ENCODE peak calls at places on chromosomes 12 and 14, in six cellular contexts. W, I, F, V, M and L are unnamed samples.

GRCh38 chr12:10779103-10779502 is 23.3 kb downstream of the TAS2R7 start:
- DNase-seq in V (no peak), I (no peak), F (no peak), M (no peak), W (no peak), L (no peak)

GRCh38 chr12:95417372-95417771 is 56.6 kb upstream of the METAP2 start:
- DNase-seq in F (no peak), I (no peak), V (no peak), M (no peak), W (no peak), L (peak; percentile 49)

GRCh38 chr12:56941299-56942017 is 7.2 kb upstream of the SDR9C7 start:
- DNase-seq in W (no peak), V (peak; percentile 61), I (peak; percentile 72), F (no peak), M (no peak), L (peak; percentile 66)

GRCh38 chr12:26226629-26227375 is 31.4 kb downstream of the SSPN start:
- DNase-seq in M (peak; percentile 40), I (peak; percentile 54), F (peak; percentile 73), V (peak; percentile 58), W (no peak), L (peak; percentile 14)

GRCh38 chr14:52792097-52792415 is 649 bp upstream of the GNPNAT1 start:
- DNase-seq in I (no peak), F (no peak), M (no peak), V (no peak), W (no peak), L (no peak)

GRCh38 chr12:85423947-85424346 is 143.9 kb downstream of the ALX1 start:
- DNase-seq in W (no peak), I (no peak), V (no peak), M (no peak), F (no peak), L (no peak)

GRCh38 chr14:104424406-104425072 is 155.0 kb upstream of the C14orf180 start:
- DNase-seq in V (no peak), F (no peak), W (no peak), M (no peak), I (no peak), L (no peak)

GRCh38 chr12:120598674-120599463 is 17.7 kb upstream of the POP5 start:
- DNase-seq in F (peak; percentile 54), I (peak; percentile 47), M (no peak), W (no peak), V (peak; percentile 62), L (peak; percentile 31)

GRCh38 chr14:36502558-36503508 is 17.2 kb downstream of the NKX2-1 start:
- DNase-seq in I (no peak), V (no peak), M (peak; percentile 77), W (no peak), F (no peak), L (no peak)

GRCh38 chr12:50101663-50102062 is 2.1 kb upstream of the GPD1 start:
- DNase-seq in I (peak; percentile 48), V (peak; percentile 45), W (no peak), F (peak; percentile 48), M (no peak), L (peak; percentile 56)

GRCh38 chr14:22070119-22070982 is 396.7 kb upstream of the OR4E1 start:
- DNase-seq in I (peak; percentile 35), F (no peak), M (no peak), W (no peak), V (no peak), L (no peak)

GRCh38 chr14:59254146-59254910 is 65.9 kb downstream of the DAAM1 start:
- DNase-seq in V (peak; percentile 94), F (peak; percentile 92), I (peak; percentile 94), W (peak; percentile 79), M (no peak), L (peak; percentile 96)

GRCh38 chr14:105075364-105076295 is 10.4 kb upstream of the GPR132 start:
- DNase-seq in W (peak; percentile 82), V (peak; percentile 34), M (no peak), F (no peak), I (no peak), L (peak; percentile 35)

GRCh38 chr12:56999456-56999855 is 6.9 kb downstream of the ZBTB39 start:
- DNase-seq in V (peak; percentile 33), I (no peak), W (no peak), M (no peak), F (no peak), L (no peak)

GRCh38 chr14:90819734-90820393 is 3.6 kb upstream of the TTC7B start:
- DNase-seq in V (no peak), F (no peak), I (no peak), M (no peak), W (no peak), L (no peak)

GRCh38 chr14:104800600-104801283 is at the start of gene ZBTB42:
- DNase-seq in F (no peak), I (peak; percentile 30), M (peak; percentile 60), V (peak; percentile 57), W (peak; percentile 75), L (peak; percentile 39)

GRCh38 chr12:106580671-106581508 is 1.9 kb upstream of the RFX4 start:
- DNase-seq in F (no peak), I (no peak), V (no peak), W (no peak), M (no peak), L (no peak)

GRCh38 chr12:99985129-99985570 is 414 bp upstream of the ANKS1B start:
- DNase-seq in F (peak; percentile 14), I (no peak), W (no peak), M (peak; percentile 36), V (no peak), L (peak; percentile 14)

GRCh38 chr14:50823051-50823762 is 7.8 kb downstream of the NIN start:
- DNase-seq in W (no peak), I (no peak), F (no peak), V (no peak), M (no peak), L (peak; percentile 44)

GRCh38 chr14:95157987-95158712 is 821 bp upstream of the DICER1 start:
- DNase-seq in F (no peak), V (no peak), I (no peak), W (no peak), M (peak; percentile 57), L (no peak)

GRCh38 chr12:75960086-75960910 is 71.3 kb downstream of the PHLDA1 start:
- DNase-seq in W (no peak), V (no peak), F (no peak), I (no peak), M (peak; percentile 36), L (no peak)

GRCh38 chr12:69405466-69405865 is 45.9 kb downstream of the YEATS4 start:
- DNase-seq in F (peak; percentile 78), M (no peak), W (peak; percentile 72), I (peak; percentile 68), V (peak; percentile 95), L (peak; percentile 87)

GRCh38 chr12:46677749-46678148 is 148.0 kb downstream of the SLC38A4 start:
- DNase-seq in F (peak; percentile 42), V (peak; percentile 49), M (peak; percentile 10), I (peak; percentile 49), W (no peak), L (peak; percentile 58)

GRCh38 chr14:77037886-77038511 is 9.5 kb upstream of the IRF2BPL start:
- DNase-seq in F (peak; percentile 67), I (peak; percentile 41), M (no peak), W (no peak), V (peak; percentile 65), L (peak; percentile 72)

GRCh38 chr14:85580536-85581165 is 50.7 kb downstream of the FLRT2 start:
- DNase-seq in V (peak; percentile 17), M (no peak), F (no peak), W (no peak), I (no peak), L (peak; percentile 63)

GRCh38 chr14:62662811-62663477 is 382.3 kb downstream of the KCNH5 start:
- DNase-seq in F (no peak), W (no peak), M (no peak), I (no peak), V (no peak), L (peak; percentile 49)

GRCh38 chr12:84636801-84637285 is 275.8 kb downstream of the SLC6A15 start:
- DNase-seq in M (no peak), V (peak; percentile 63), W (no peak), F (no peak), I (peak; percentile 16), L (peak; percentile 73)

GRCh38 chr12:45833401-45833800 is 103.9 kb downstream of the ARID2 start:
- DNase-seq in W (no peak), F (no peak), M (no peak), V (no peak), I (no peak), L (no peak)

GRCh38 chr12:59649203-59649602 is 53.4 kb downstream of the SLC16A7 start:
- DNase-seq in V (no peak), F (no peak), I (peak; percentile 28), M (no peak), W (no peak), L (peak; percentile 6)

GRCh38 chr12:67531519-67531918 is 117.0 kb upstream of the DYRK2 start:
- DNase-seq in W (no peak), I (no peak), V (no peak), M (no peak), F (no peak), L (no peak)

GRCh38 chr14:29851397-29851796 is 76.2 kb downstream of the PRKD1 start:
- DNase-seq in I (no peak), V (peak; percentile 16), W (no peak), F (no peak), M (no peak), L (no peak)

GRCh38 chr12:4800555-4800954 is 80.4 kb downstream of the GALNT8 start:
- DNase-seq in V (no peak), F (no peak), M (no peak), I (no peak), W (no peak), L (no peak)

GRCh38 chr12:131204416-131205311 is 251.0 kb downstream of the ADGRD1 start:
- DNase-seq in W (no peak), M (no peak), V (no peak), F (no peak), I (no peak), L (no peak)

GRCh38 chr14:88983755-88984154 is 159.3 kb downstream of the TTC8 start:
- DNase-seq in F (peak; percentile 40), V (peak; percentile 90), W (no peak), I (peak; percentile 57), M (no peak), L (peak; percentile 67)

GRCh38 chr14:60807247-60807646 is 72.7 kb downstream of the MNAT1 start:
- DNase-seq in I (no peak), V (no peak), F (no peak), W (no peak), M (no peak), L (no peak)